ENCODE peak calls at places on chromosomes 3 and 15, in four cellular contexts. One of them, this sample, is unnamed.

GRCh38 chr15:34304613-34305012 is 33.0 kb downstream of the SLC12A6 start:
- DNase-seq in A549: no peak
- DNase-seq in K562: no peak
- DNase-seq in GM12878: no peak
- DNase-seq in this sample: peak; percentile 15

GRCh38 chr3:100796556-100796955 is 87.3 kb downstream of the TFG start:
- DNase-seq in A549: no peak
- DNase-seq in K562: no peak
- DNase-seq in GM12878: peak; percentile 12
- DNase-seq in this sample: no peak

GRCh38 chr3:160003520-160004128 is 15.0 kb downstream of the IL12A start:
- DNase-seq in A549: peak; percentile 60
- DNase-seq in K562: peak; percentile 22
- DNase-seq in GM12878: no peak
- DNase-seq in this sample: peak; percentile 51

GRCh38 chr3:30548605-30549004 is 57.8 kb upstream of the TGFBR2 start:
- DNase-seq in A549: no peak
- DNase-seq in K562: peak; percentile 51
- DNase-seq in GM12878: no peak
- DNase-seq in this sample: no peak

GRCh38 chr3:69695443-69695842 is 43.8 kb upstream of the MITF start:
- DNase-seq in A549: no peak
- DNase-seq in K562: no peak
- DNase-seq in GM12878: no peak
- DNase-seq in this sample: no peak

GRCh38 chr3:51408813-51409212 is 17.7 kb downstream of the RBM15B start:
- DNase-seq in A549: no peak
- DNase-seq in K562: no peak
- DNase-seq in GM12878: no peak
- DNase-seq in this sample: no peak

GRCh38 chr15:29936353-29937049 is 114.2 kb upstream of the TJP1 start:
- DNase-seq in A549: no peak
- DNase-seq in K562: no peak
- DNase-seq in GM12878: no peak
- DNase-seq in this sample: no peak

GRCh38 chr3:160719710-160720109 is 36.3 kb upstream of the PPM1L start:
- DNase-seq in A549: no peak
- DNase-seq in K562: no peak
- DNase-seq in GM12878: no peak
- DNase-seq in this sample: no peak

GRCh38 chr15:85826756-85827515 is 32.2 kb upstream of the KLHL25 start:
- DNase-seq in A549: no peak
- DNase-seq in K562: no peak
- DNase-seq in GM12878: no peak
- DNase-seq in this sample: no peak

GRCh38 chr3:70108072-70108471 is 108.5 kb downstream of the SAMMSON start:
- DNase-seq in A549: no peak
- DNase-seq in K562: peak; percentile 32
- DNase-seq in GM12878: no peak
- DNase-seq in this sample: peak; percentile 18

GRCh38 chr3:127373701-127374625 is 86.1 kb upstream of the PRR20G start:
- DNase-seq in A549: peak; percentile 3
- DNase-seq in K562: peak; percentile 26
- DNase-seq in GM12878: no peak
- DNase-seq in this sample: no peak

GRCh38 chr3:149473314-149473990 is 1.0 kb upstream of the TM4SF4 start:
- DNase-seq in A549: peak; percentile 87
- DNase-seq in K562: no peak
- DNase-seq in GM12878: no peak
- DNase-seq in this sample: no peak

GRCh38 chr3:143306419-143306818 is 186.8 kb downstream of the CHST2 start:
- DNase-seq in A549: no peak
- DNase-seq in K562: no peak
- DNase-seq in GM12878: no peak
- DNase-seq in this sample: no peak

GRCh38 chr15:63048986-63049665 is 6.6 kb downstream of the TPM1 start:
- DNase-seq in A549: no peak
- DNase-seq in K562: peak; percentile 57
- DNase-seq in GM12878: no peak
- DNase-seq in this sample: peak; percentile 67

GRCh38 chr3:49903451-49904424 is at the start of gene MST1R:
- DNase-seq in A549: peak; percentile 76
- DNase-seq in K562: peak; percentile 90
- DNase-seq in GM12878: peak; percentile 28
- DNase-seq in this sample: peak; percentile 27

GRCh38 chr15:101525087-101525669 is 35.7 kb upstream of the PCSK6 start:
- DNase-seq in A549: no peak
- DNase-seq in K562: no peak
- DNase-seq in GM12878: no peak
- DNase-seq in this sample: no peak

GRCh38 chr15:92810418-92811138 is 89.5 kb upstream of the CHD2 start:
- DNase-seq in A549: no peak
- DNase-seq in K562: peak; percentile 72
- DNase-seq in GM12878: no peak
- DNase-seq in this sample: no peak

GRCh38 chr3:154684021-154684420 is 254.0 kb upstream of the GPR149 start:
- DNase-seq in A549: no peak
- DNase-seq in K562: no peak
- DNase-seq in GM12878: no peak
- DNase-seq in this sample: peak; percentile 5

GRCh38 chr3:35141406-35141805 is 497.9 kb upstream of the ARPP21 start:
- DNase-seq in A549: no peak
- DNase-seq in K562: no peak
- DNase-seq in GM12878: no peak
- DNase-seq in this sample: no peak

GRCh38 chr15:89068325-89068784 is 19.9 kb upstream of the ABHD2 start:
- DNase-seq in A549: no peak
- DNase-seq in K562: no peak
- DNase-seq in GM12878: peak; percentile 69
- DNase-seq in this sample: no peak

GRCh38 chr3:197514786-197515090 is 41.0 kb downstream of the BDH1 start:
- DNase-seq in A549: no peak
- DNase-seq in K562: no peak
- DNase-seq in GM12878: no peak
- DNase-seq in this sample: no peak

GRCh38 chr3:178385280-178385952 is 150.8 kb upstream of the KCNMB2 start:
- DNase-seq in A549: no peak
- DNase-seq in K562: peak; percentile 36
- DNase-seq in GM12878: no peak
- DNase-seq in this sample: peak; percentile 1

GRCh38 chr15:98804057-98804380 is 155.7 kb downstream of the IGF1R start:
- DNase-seq in A549: no peak
- DNase-seq in K562: no peak
- DNase-seq in GM12878: no peak
- DNase-seq in this sample: no peak

GRCh38 chr15:45199136-45199810 is 11.5 kb upstream of the SHF start:
- DNase-seq in A549: no peak
- DNase-seq in K562: no peak
- DNase-seq in GM12878: peak; percentile 34
- DNase-seq in this sample: peak; percentile 15

GRCh38 chr15:62439543-62440016 is 274.5 kb upstream of the C2CD4B start:
- DNase-seq in A549: no peak
- DNase-seq in K562: no peak
- DNase-seq in GM12878: no peak
- DNase-seq in this sample: peak; percentile 85

GRCh38 chr3:136343873-136344281 is 93.7 kb downstream of the PCCB start:
- DNase-seq in A549: peak; percentile 31
- DNase-seq in K562: peak; percentile 67
- DNase-seq in GM12878: no peak
- DNase-seq in this sample: peak; percentile 57

GRCh38 chr3:27358372-27358771 is 10.8 kb downstream of the NEK10 start:
- DNase-seq in A549: no peak
- DNase-seq in K562: no peak
- DNase-seq in GM12878: no peak
- DNase-seq in this sample: no peak

GRCh38 chr3:57060089-57060829 is at the start of gene SPATA12:
- DNase-seq in A549: peak; percentile 98
- DNase-seq in K562: peak; percentile 55
- DNase-seq in GM12878: no peak
- DNase-seq in this sample: peak; percentile 91

GRCh38 chr15:69805248-69805953 is 292.3 kb downstream of the TLE3 start:
- DNase-seq in A549: no peak
- DNase-seq in K562: no peak
- DNase-seq in GM12878: no peak
- DNase-seq in this sample: no peak

GRCh38 chr15:69807752-69808151 is 290.0 kb downstream of the TLE3 start:
- DNase-seq in A549: no peak
- DNase-seq in K562: no peak
- DNase-seq in GM12878: no peak
- DNase-seq in this sample: no peak

GRCh38 chr15:69806287-69806915 is 291.3 kb downstream of the TLE3 start:
- DNase-seq in A549: no peak
- DNase-seq in K562: no peak
- DNase-seq in GM12878: no peak
- DNase-seq in this sample: no peak

GRCh38 chr15:69802432-69802831 is 295.3 kb downstream of the TLE3 start:
- DNase-seq in A549: no peak
- DNase-seq in K562: no peak
- DNase-seq in GM12878: no peak
- DNase-seq in this sample: no peak

DNA sequence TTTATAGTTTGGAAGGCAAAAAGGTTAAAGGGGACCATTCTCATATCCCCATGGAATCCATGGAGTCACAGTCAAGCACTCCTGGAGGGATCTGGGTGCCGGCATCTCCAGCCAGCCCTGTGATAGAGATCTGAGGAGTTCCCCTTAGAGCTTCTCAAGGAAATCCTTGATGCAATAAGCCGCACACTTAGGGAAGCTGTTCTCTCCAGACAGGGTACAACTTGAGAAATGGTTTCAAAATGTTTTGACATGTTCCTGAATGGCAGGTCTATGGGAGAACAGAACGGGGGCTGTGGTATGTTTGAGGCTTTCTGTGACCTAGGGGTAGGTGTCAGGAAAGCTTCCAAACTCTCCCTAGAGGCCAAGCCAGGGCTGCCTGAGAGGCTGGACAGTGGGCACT is 292.9 kb downstream of the TLE3 start:
- DNase-seq in A549: no peak
- DNase-seq in K562: no peak
- DNase-seq in GM12878: no peak
- DNase-seq in this sample: no peak
- TF ChIP-seq EP300 in A549: no peak
- TF ChIP-seq EP300 in K562: no peak
- TF ChIP-seq EP300 in GM12878: no peak
- TF ChIP-seq EP300 in this sample: no peak

DNA sequence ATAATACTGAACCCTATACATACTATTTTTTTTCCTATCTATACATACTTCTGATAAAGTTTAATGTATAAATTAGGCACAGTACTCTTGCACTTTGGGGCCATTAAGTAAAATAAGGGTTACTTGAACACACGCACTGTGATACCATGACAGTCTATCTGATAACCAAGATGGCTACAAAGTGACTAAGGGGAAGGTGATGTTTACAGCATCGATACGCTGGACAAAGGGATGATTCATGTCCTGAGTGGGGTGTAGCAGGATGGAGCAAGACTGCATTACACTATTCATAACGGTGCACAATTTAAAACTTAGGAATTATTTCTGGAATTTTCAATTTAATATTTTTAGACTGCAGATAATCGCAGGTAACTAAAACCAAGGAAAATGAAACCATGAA is 30.0 kb upstream of the SLC2A2 start:
- DNase-seq in A549: no peak
- DNase-seq in K562: no peak
- DNase-seq in GM12878: no peak
- DNase-seq in this sample: peak; percentile 35
- TF ChIP-seq BHLHE40 in A549: no peak
- TF ChIP-seq BHLHE40 in K562: no peak
- TF ChIP-seq BHLHE40 in GM12878: no peak
- TF ChIP-seq BHLHE40 in this sample: no peak

GRCh38 chr15:57686657-57687056 is 19.9 kb upstream of the POLR2M start:
- DNase-seq in A549: no peak
- DNase-seq in K562: no peak
- DNase-seq in GM12878: no peak
- DNase-seq in this sample: no peak

GRCh38 chr15:57684491-57685184 is 21.9 kb upstream of the POLR2M start:
- DNase-seq in A549: no peak
- DNase-seq in K562: no peak
- DNase-seq in GM12878: no peak
- DNase-seq in this sample: no peak

GRCh38 chr15:57685719-57686118 is 20.8 kb upstream of the POLR2M start:
- DNase-seq in A549: no peak
- DNase-seq in K562: no peak
- DNase-seq in GM12878: no peak
- DNase-seq in this sample: no peak

GRCh38 chr15:57683481-57683880 is 23.0 kb upstream of the POLR2M start:
- DNase-seq in A549: no peak
- DNase-seq in K562: no peak
- DNase-seq in GM12878: no peak
- DNase-seq in this sample: no peak

DNA sequence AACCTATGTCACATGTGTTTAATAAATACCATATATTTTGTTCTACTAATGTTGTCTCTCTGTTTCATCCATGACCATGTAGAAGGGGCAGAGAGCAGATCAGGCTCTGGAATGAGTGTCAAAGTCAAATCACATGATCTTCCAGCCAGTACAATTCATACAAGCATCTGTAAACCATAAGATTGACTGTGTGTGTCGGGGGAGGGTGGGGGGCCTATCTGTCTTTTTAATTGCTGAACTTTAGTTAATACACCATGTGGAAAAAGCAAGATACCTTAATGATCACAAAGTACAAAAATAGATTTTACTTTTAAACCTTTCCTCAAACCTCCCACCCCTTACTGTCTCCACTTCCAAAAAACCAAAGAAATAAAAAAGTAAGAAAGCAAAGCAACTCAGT is 21.2 kb upstream of the POLR2M start:
- DNase-seq in A549: no peak
- DNase-seq in K562: no peak
- DNase-seq in GM12878: no peak
- DNase-seq in this sample: no peak
- TF ChIP-seq EP300 in A549: no peak
- TF ChIP-seq EP300 in K562: no peak
- TF ChIP-seq EP300 in GM12878: no peak
- TF ChIP-seq EP300 in this sample: no peak

DNA sequence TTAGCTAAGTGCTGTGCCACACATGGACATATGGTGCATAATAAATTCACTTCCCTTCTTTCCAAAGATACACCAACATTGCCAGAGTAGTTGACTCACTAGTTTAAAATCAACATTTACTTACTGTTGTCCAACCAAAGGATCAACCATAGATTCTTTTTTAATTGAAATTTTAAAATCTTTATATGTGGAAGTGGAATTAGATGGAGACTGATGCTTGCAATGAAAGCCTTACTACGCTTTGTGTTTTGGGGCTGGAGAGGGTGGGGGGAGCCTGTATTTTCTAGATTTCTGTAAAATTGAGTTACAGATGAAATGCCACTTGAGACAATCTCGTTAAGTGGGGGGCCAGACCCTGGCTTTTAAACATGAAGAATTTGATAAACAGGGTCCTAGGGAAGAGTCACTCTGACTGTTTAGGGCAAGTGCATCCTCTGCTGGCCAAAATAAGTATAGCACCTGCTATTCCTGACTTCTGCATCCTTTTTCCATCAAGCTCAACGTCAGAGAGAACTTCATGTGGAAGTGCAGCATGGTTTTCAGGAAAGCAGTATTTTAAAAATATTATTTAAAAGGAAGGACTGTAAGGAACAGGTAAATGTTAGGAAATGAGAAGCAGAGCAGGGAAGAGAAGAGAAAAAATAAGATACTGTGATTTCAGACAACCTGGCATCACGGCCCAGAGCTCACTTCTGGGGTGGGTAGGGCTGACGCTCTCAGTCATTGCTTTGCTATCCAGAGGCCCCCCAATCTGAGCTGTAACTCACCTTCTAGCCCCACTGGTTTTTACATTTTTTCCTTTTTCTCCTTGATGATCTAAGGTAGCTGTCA is 76.7 kb downstream of the BOC start:
- DNase-seq in A549: peak; percentile 58
- DNase-seq in K562: peak; percentile 47
- DNase-seq in GM12878: no peak
- DNase-seq in this sample: peak; percentile 43
- TF ChIP-seq BHLHE40 in A549: no peak
- TF ChIP-seq BHLHE40 in K562: no peak
- TF ChIP-seq BHLHE40 in GM12878: no peak
- TF ChIP-seq BHLHE40 in this sample: no peak